ENCODE peak calls at places on chromosomes 1 and 21, in five cellular contexts. One of them, this sample, is unnamed.

GRCh38 chr1:192485692-192486436 is 89.7 kb upstream of the RGS1 start:
- DNase-seq in GM23338: no peak
- DNase-seq in left ventricle myocardium inferior: peak; percentile 36
- DNase-seq in HCT116: no peak
- DNase-seq in AG04450: peak; percentile 98
- DNase-seq in this sample: peak; percentile 36

GRCh38 chr1:219990782-219991510 is 55.4 kb downstream of the EPRS1 start:
- DNase-seq in AG04450: no peak
- DNase-seq in HCT116: peak; percentile 8
- DNase-seq in left ventricle myocardium inferior: no peak
- DNase-seq in GM23338: peak; percentile 61
- DNase-seq in this sample: no peak

GRCh38 chr1:30562559-30562958 is 160.8 kb downstream of the MATN1 start:
- DNase-seq in AG04450: no peak
- DNase-seq in left ventricle myocardium inferior: no peak
- DNase-seq in HCT116: no peak
- DNase-seq in GM23338: no peak
- DNase-seq in this sample: no peak

GRCh38 chr1:75791022-75791421 is 5.0 kb downstream of the RABGGTB start:
- DNase-seq in AG04450: no peak
- DNase-seq in GM23338: no peak
- DNase-seq in HCT116: no peak
- DNase-seq in left ventricle myocardium inferior: no peak
- DNase-seq in this sample: no peak

GRCh38 chr1:19229828-19230325 is 19.8 kb upstream of the UBR4 start:
- DNase-seq in AG04450: no peak
- DNase-seq in left ventricle myocardium inferior: no peak
- DNase-seq in GM23338: no peak
- DNase-seq in HCT116: no peak
- DNase-seq in this sample: no peak

GRCh38 chr1:53371851-53372250 is 44.0 kb upstream of the LRP8 start:
- DNase-seq in HCT116: no peak
- DNase-seq in left ventricle myocardium inferior: no peak
- DNase-seq in AG04450: no peak
- DNase-seq in GM23338: no peak
- DNase-seq in this sample: no peak

GRCh38 chr1:206814716-206815341 is 42.5 kb upstream of the IL10 start:
- DNase-seq in AG04450: peak; percentile 65
- DNase-seq in GM23338: no peak
- DNase-seq in HCT116: no peak
- DNase-seq in left ventricle myocardium inferior: peak; percentile 28
- DNase-seq in this sample: no peak

GRCh38 chr21:45259206-45259795 is 28.4 kb downstream of the POFUT2 start:
- DNase-seq in HCT116: no peak
- DNase-seq in AG04450: no peak
- DNase-seq in left ventricle myocardium inferior: no peak
- DNase-seq in GM23338: no peak
- DNase-seq in this sample: no peak

GRCh38 chr1:26346274-26347033 is 7.5 kb downstream of the CRYBG2 start:
- DNase-seq in AG04450: no peak
- DNase-seq in GM23338: no peak
- DNase-seq in left ventricle myocardium inferior: no peak
- DNase-seq in HCT116: no peak
- DNase-seq in this sample: no peak

GRCh38 chr1:217373761-217374701 is 256.9 kb downstream of the GPATCH2 start:
- DNase-seq in GM23338: peak; percentile 38
- DNase-seq in AG04450: no peak
- DNase-seq in HCT116: no peak
- DNase-seq in left ventricle myocardium inferior: no peak
- DNase-seq in this sample: no peak

GRCh38 chr1:234696986-234697385 is 87.0 kb upstream of the IRF2BP2 start:
- DNase-seq in AG04450: no peak
- DNase-seq in left ventricle myocardium inferior: no peak
- DNase-seq in GM23338: no peak
- DNase-seq in HCT116: no peak
- DNase-seq in this sample: no peak

GRCh38 chr1:236685917-236686814 is at the start of gene ACTN2:
- DNase-seq in AG04450: no peak
- DNase-seq in GM23338: peak; percentile 85
- DNase-seq in HCT116: no peak
- DNase-seq in left ventricle myocardium inferior: peak; percentile 74
- DNase-seq in this sample: peak; percentile 71

GRCh38 chr1:151898519-151898991 is 10.8 kb downstream of the THEM4 start:
- DNase-seq in HCT116: no peak
- DNase-seq in AG04450: no peak
- DNase-seq in GM23338: no peak
- DNase-seq in left ventricle myocardium inferior: no peak
- DNase-seq in this sample: peak; percentile 23

GRCh38 chr1:172906778-172907592 is 143.8 kb downstream of the TNFSF18 start:
- DNase-seq in HCT116: peak; percentile 73
- DNase-seq in left ventricle myocardium inferior: no peak
- DNase-seq in GM23338: no peak
- DNase-seq in AG04450: no peak
- DNase-seq in this sample: no peak

GRCh38 chr1:200224315-200224714 is 185.5 kb downstream of the ZNF281 start:
- DNase-seq in HCT116: no peak
- DNase-seq in left ventricle myocardium inferior: no peak
- DNase-seq in AG04450: no peak
- DNase-seq in GM23338: no peak
- DNase-seq in this sample: no peak

GRCh38 chr21:46323710-46324389 is at the start of the genes C21orf58 and PCNT:
- DNase-seq in left ventricle myocardium inferior: peak; percentile 98
- DNase-seq in AG04450: peak; percentile 95
- DNase-seq in GM23338: peak; percentile 98
- DNase-seq in HCT116: peak; percentile 93
- DNase-seq in this sample: peak; percentile 98

GRCh38 chr1:198915327-198916231 is 276.7 kb downstream of the PTPRC start:
- DNase-seq in left ventricle myocardium inferior: no peak
- DNase-seq in GM23338: no peak
- DNase-seq in HCT116: no peak
- DNase-seq in AG04450: no peak
- DNase-seq in this sample: no peak

GRCh38 chr21:29340228-29340627 is 41.5 kb downstream of the BACH1 start:
- DNase-seq in HCT116: no peak
- DNase-seq in left ventricle myocardium inferior: no peak
- DNase-seq in GM23338: no peak
- DNase-seq in AG04450: no peak
- DNase-seq in this sample: no peak

GRCh38 chr21:25638634-25639166 is 358 bp upstream of the JAM2 start:
- DNase-seq in GM23338: no peak
- DNase-seq in left ventricle myocardium inferior: no peak
- DNase-seq in HCT116: no peak
- DNase-seq in AG04450: no peak
- DNase-seq in this sample: no peak

GRCh38 chr21:25636727-25637126 is 2.3 kb upstream of the JAM2 start:
- DNase-seq in left ventricle myocardium inferior: no peak
- DNase-seq in GM23338: no peak
- DNase-seq in AG04450: no peak
- DNase-seq in HCT116: no peak
- DNase-seq in this sample: no peak

GRCh38 chr21:25639167-25639921 is at the start of gene JAM2:
- DNase-seq in left ventricle myocardium inferior: peak; percentile 62
- DNase-seq in HCT116: no peak
- DNase-seq in GM23338: peak; percentile 75
- DNase-seq in AG04450: no peak
- DNase-seq in this sample: peak; percentile 64

GRCh38 chr21:25639922-25640670 is 1.0 kb downstream of the JAM2 start:
- DNase-seq in GM23338: peak; percentile 74
- DNase-seq in AG04450: no peak
- DNase-seq in left ventricle myocardium inferior: peak; percentile 38
- DNase-seq in HCT116: no peak
- DNase-seq in this sample: peak; percentile 23

GRCh38 chr21:25637846-25638245 is 1.2 kb upstream of the JAM2 start:
- DNase-seq in left ventricle myocardium inferior: no peak
- DNase-seq in AG04450: no peak
- DNase-seq in GM23338: no peak
- DNase-seq in HCT116: no peak
- DNase-seq in this sample: no peak
- H3K4me3 ChIP-seq in left ventricle myocardium inferior: peak overlapping the region; percentile 92
- H3K4me3 ChIP-seq in AG04450: no peak overlapping the region
- H3K4me3 ChIP-seq in GM23338: no peak overlapping the region
- H3K4me3 ChIP-seq in HCT116: no peak overlapping the region
- H3K4me3 ChIP-seq in this sample: no peak overlapping the region

GRCh38 chr1:59568158-59568935 is 246.4 kb upstream of the HOOK1 start:
- DNase-seq in AG04450: no peak
- DNase-seq in left ventricle myocardium inferior: no peak
- DNase-seq in GM23338: no peak
- DNase-seq in HCT116: no peak
- DNase-seq in this sample: no peak
- TF ChIP-seq CTCF in AG04450: peak; percentile 23
- TF ChIP-seq CTCF in left ventricle myocardium inferior: peak; percentile 30
- TF ChIP-seq CTCF in GM23338: no peak
- TF ChIP-seq CTCF in HCT116: no peak
- TF ChIP-seq CTCF in this sample: no peak

GRCh38 chr21:36700961-36701911 is 2.3 kb downstream of the SIM2 start:
- DNase-seq in HCT116: no peak
- DNase-seq in left ventricle myocardium inferior: no peak
- DNase-seq in GM23338: peak; percentile 72
- DNase-seq in AG04450: no peak
- DNase-seq in this sample: no peak

GRCh38 chr21:36698160-36699025 is 522 bp upstream of the SIM2 start:
- DNase-seq in GM23338: peak; percentile 71
- DNase-seq in left ventricle myocardium inferior: no peak
- DNase-seq in HCT116: peak; percentile 26
- DNase-seq in AG04450: no peak
- DNase-seq in this sample: peak; percentile 59

GRCh38 chr21:36699026-36699545 is at the start of gene SIM2:
- DNase-seq in left ventricle myocardium inferior: no peak
- DNase-seq in HCT116: peak; percentile 46
- DNase-seq in AG04450: no peak
- DNase-seq in GM23338: peak; percentile 62
- DNase-seq in this sample: no peak

GRCh38 chr21:36700295-36700960 is 1.5 kb downstream of the SIM2 start:
- DNase-seq in GM23338: peak; percentile 32
- DNase-seq in AG04450: no peak
- DNase-seq in left ventricle myocardium inferior: no peak
- DNase-seq in HCT116: no peak
- DNase-seq in this sample: no peak

GRCh38 chr21:36699546-36700294 is 805 bp downstream of the SIM2 start:
- DNase-seq in AG04450: no peak
- DNase-seq in HCT116: no peak
- DNase-seq in GM23338: peak; percentile 46
- DNase-seq in left ventricle myocardium inferior: no peak
- DNase-seq in this sample: no peak
- H3K4me3 ChIP-seq in AG04450: no peak overlapping the region
- H3K4me3 ChIP-seq in HCT116: peak overlapping the region; percentile 75
- H3K4me3 ChIP-seq in GM23338: peak overlapping the region; percentile 59
- H3K4me3 ChIP-seq in left ventricle myocardium inferior: peak overlapping the region; percentile 69
- H3K4me3 ChIP-seq in this sample: peak overlapping the region; percentile 72

DNA sequence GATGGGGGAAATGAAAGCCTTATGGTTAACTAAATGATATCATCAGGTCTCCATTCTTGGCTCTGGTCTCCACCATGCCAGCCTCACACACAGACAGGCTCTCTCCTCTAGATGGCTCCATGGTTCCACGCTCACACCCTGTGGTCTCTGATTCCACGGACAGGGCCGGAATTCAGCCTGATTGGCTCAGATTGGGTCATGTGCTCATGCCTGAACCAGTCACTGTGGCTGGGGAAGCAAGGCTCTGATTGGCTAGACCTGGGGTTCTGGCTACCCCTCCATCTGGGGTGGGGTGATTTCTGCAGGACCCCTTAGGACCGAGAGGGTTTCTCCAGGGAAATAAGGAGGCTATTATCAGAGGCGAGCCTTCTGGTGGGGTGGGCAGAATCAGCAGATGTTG is 277.0 kb downstream of the PTPRU start:
- DNase-seq in HCT116: peak; percentile 84
- DNase-seq in GM23338: peak; percentile 80
- DNase-seq in AG04450: peak; percentile 51
- DNase-seq in left ventricle myocardium inferior: peak; percentile 22
- DNase-seq in this sample: no peak
- TF ChIP-seq CTCF in HCT116: peak; percentile 80
- TF ChIP-seq CTCF in GM23338: peak; percentile 65
- TF ChIP-seq CTCF in AG04450: peak; percentile 86
- TF ChIP-seq CTCF in left ventricle myocardium inferior: peak; percentile 65
- TF ChIP-seq CTCF in this sample: peak; percentile 40

DNA sequence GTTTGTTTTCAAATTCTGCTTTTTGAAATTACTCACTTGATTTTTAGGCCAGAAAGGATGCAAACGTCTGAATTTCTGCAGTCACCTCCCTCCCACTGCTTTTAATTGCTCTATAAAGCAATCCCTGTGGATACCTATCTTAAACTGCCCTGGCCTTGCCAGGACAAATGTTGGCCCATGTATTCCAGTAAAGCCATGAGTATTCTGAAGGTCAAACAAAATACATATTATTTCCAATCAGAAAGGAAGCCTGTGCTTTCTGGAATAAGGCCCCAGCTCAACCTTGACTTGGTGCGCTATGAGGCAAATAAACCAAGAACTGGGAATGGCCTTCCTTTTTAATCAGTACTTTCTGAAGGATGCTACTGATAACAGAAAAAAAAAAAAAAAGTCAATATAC is 68.4 kb downstream of the TGFBR3 start:
- DNase-seq in GM23338: no peak
- DNase-seq in AG04450: no peak
- DNase-seq in HCT116: no peak
- DNase-seq in left ventricle myocardium inferior: no peak
- DNase-seq in this sample: no peak
- H3K4me3 ChIP-seq in GM23338: no peak overlapping the region
- H3K4me3 ChIP-seq in AG04450: no peak overlapping the region
- H3K4me3 ChIP-seq in HCT116: no peak overlapping the region
- H3K4me3 ChIP-seq in left ventricle myocardium inferior: no peak overlapping the region
- H3K4me3 ChIP-seq in this sample: no peak overlapping the region

This sample was measured in psoas muscle.